ENCODE peak calls at places on chromosomes 4 and X, in ten cellular contexts. One of them, this sample, is unnamed.
A peak's percentile ranks its signal among the peaks of the same experiment; 100 is the strongest.

GRCh38 chrX:115330498-115331138 is 41.1 kb downstream of the LUZP4 start:
- DNase-seq in suprapubic skin: no peak
- DNase-seq in esophagus squamous epithelium: no peak
- DNase-seq in A549: peak; percentile 18
- DNase-seq in IMR-90: peak; percentile 76
- DNase-seq in ovary: peak; percentile 53
- DNase-seq in body of pancreas: peak; percentile 33
- DNase-seq in adrenal gland: peak; percentile 53
- DNase-seq in HepG2: peak; percentile 36
- DNase-seq in heart left ventricle: peak; percentile 30
- DNase-seq in this sample: peak; percentile 56

GRCh38 chrX:41334866-41335589 is 1.1 kb downstream of the DDX3X start:
- DNase-seq in suprapubic skin: peak; percentile 80
- DNase-seq in esophagus squamous epithelium: no peak
- DNase-seq in A549: peak; percentile 33
- DNase-seq in IMR-90: peak; percentile 62
- DNase-seq in ovary: peak; percentile 83
- DNase-seq in body of pancreas: peak; percentile 73
- DNase-seq in adrenal gland: peak; percentile 76
- DNase-seq in HepG2: no peak
- DNase-seq in heart left ventricle: peak; percentile 67
- DNase-seq in this sample: peak; percentile 74

GRCh38 chr4:73223258-73223651 is 35.3 kb downstream of the ANKRD17 start:
- DNase-seq in suprapubic skin: no peak
- DNase-seq in esophagus squamous epithelium: no peak
- DNase-seq in A549: no peak
- DNase-seq in IMR-90: no peak
- DNase-seq in ovary: no peak
- DNase-seq in body of pancreas: no peak
- DNase-seq in adrenal gland: no peak
- DNase-seq in HepG2: no peak
- DNase-seq in heart left ventricle: no peak
- DNase-seq in this sample: no peak

GRCh38 chrX:41421071-41421729 is 25.9 kb upstream of the NYX start:
- DNase-seq in suprapubic skin: no peak
- DNase-seq in esophagus squamous epithelium: no peak
- DNase-seq in A549: no peak
- DNase-seq in IMR-90: no peak
- DNase-seq in ovary: no peak
- DNase-seq in body of pancreas: no peak
- DNase-seq in adrenal gland: no peak
- DNase-seq in HepG2: no peak
- DNase-seq in heart left ventricle: no peak
- DNase-seq in this sample: no peak

GRCh38 chrX:11908371-11908770 is 150.3 kb downstream of the MSL3 start:
- DNase-seq in suprapubic skin: no peak
- DNase-seq in esophagus squamous epithelium: no peak
- DNase-seq in A549: peak; percentile 8
- DNase-seq in IMR-90: no peak
- DNase-seq in ovary: no peak
- DNase-seq in body of pancreas: no peak
- DNase-seq in adrenal gland: no peak
- DNase-seq in HepG2: peak; percentile 2
- DNase-seq in heart left ventricle: no peak
- DNase-seq in this sample: no peak

GRCh38 chr4:67933038-67933437 is 30.3 kb downstream of the TMPRSS11A start:
- DNase-seq in suprapubic skin: no peak
- DNase-seq in esophagus squamous epithelium: no peak
- DNase-seq in A549: no peak
- DNase-seq in IMR-90: no peak
- DNase-seq in ovary: no peak
- DNase-seq in body of pancreas: no peak
- DNase-seq in adrenal gland: no peak
- DNase-seq in HepG2: no peak
- DNase-seq in heart left ventricle: no peak
- DNase-seq in this sample: no peak

GRCh38 chr4:131499139-131499873 is 1649.8 kb upstream of the PCDH10 start:
- DNase-seq in suprapubic skin: no peak
- DNase-seq in esophagus squamous epithelium: no peak
- DNase-seq in A549: no peak
- DNase-seq in IMR-90: peak; percentile 35
- DNase-seq in ovary: no peak
- DNase-seq in body of pancreas: no peak
- DNase-seq in adrenal gland: no peak
- DNase-seq in HepG2: no peak
- DNase-seq in heart left ventricle: no peak
- DNase-seq in this sample: no peak

GRCh38 chr4:95470622-95471021 is 78.2 kb downstream of the UNC5C start:
- DNase-seq in suprapubic skin: no peak
- DNase-seq in esophagus squamous epithelium: no peak
- DNase-seq in A549: no peak
- DNase-seq in IMR-90: no peak
- DNase-seq in ovary: no peak
- DNase-seq in body of pancreas: no peak
- DNase-seq in adrenal gland: no peak
- DNase-seq in HepG2: no peak
- DNase-seq in heart left ventricle: no peak
- DNase-seq in this sample: no peak

DNA sequence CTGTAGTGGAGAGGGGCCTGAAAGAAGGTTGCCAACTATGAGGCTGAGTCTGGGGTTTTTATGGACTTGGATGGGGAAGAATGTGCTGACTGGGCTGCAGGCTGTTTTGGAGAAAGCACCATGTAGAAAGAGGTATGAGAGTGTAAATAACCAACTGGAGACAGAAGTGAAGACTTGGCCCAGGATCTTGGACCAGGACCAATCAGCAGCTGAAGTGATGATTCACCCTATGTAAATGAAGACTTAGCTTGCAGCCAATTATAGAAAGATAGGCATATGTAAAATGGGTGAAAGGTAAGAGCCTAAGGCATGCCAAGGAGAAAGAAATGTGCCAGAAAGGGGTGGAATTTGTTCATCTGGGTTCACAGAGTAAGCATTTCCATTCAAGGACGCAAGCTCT is 856.7 kb upstream of the PRKX start:
- DNase-seq in suprapubic skin: no peak
- DNase-seq in esophagus squamous epithelium: no peak
- DNase-seq in A549: no peak
- DNase-seq in IMR-90: no peak
- DNase-seq in ovary: no peak
- DNase-seq in body of pancreas: peak; percentile 66
- DNase-seq in adrenal gland: peak; percentile 16
- DNase-seq in HepG2: no peak
- DNase-seq in heart left ventricle: no peak
- DNase-seq in this sample: no peak
- TF ChIP-seq POLR2A in suprapubic skin: no peak
- TF ChIP-seq POLR2A in esophagus squamous epithelium: no peak
- TF ChIP-seq POLR2A in A549: no peak
- TF ChIP-seq POLR2A in IMR-90: no peak
- TF ChIP-seq POLR2A in ovary: no peak
- TF ChIP-seq POLR2A in body of pancreas: no peak
- TF ChIP-seq POLR2A in adrenal gland: no peak
- TF ChIP-seq POLR2A in HepG2: no peak
- TF ChIP-seq POLR2A in heart left ventricle: no peak
- TF ChIP-seq POLR2A in this sample: no peak

GRCh38 chr4:156820931-156821330 is 150.7 kb downstream of the PDGFC start:
- DNase-seq in suprapubic skin: no peak
- DNase-seq in esophagus squamous epithelium: no peak
- DNase-seq in A549: no peak
- DNase-seq in IMR-90: peak; percentile 18
- DNase-seq in ovary: no peak
- DNase-seq in body of pancreas: no peak
- DNase-seq in adrenal gland: no peak
- DNase-seq in HepG2: no peak
- DNase-seq in heart left ventricle: no peak
- DNase-seq in this sample: no peak

GRCh38 chr4:156815717-156816319 is 155.8 kb downstream of the PDGFC start:
- DNase-seq in suprapubic skin: no peak
- DNase-seq in esophagus squamous epithelium: no peak
- DNase-seq in A549: no peak
- DNase-seq in IMR-90: no peak
- DNase-seq in ovary: no peak
- DNase-seq in body of pancreas: no peak
- DNase-seq in adrenal gland: no peak
- DNase-seq in HepG2: no peak
- DNase-seq in heart left ventricle: no peak
- DNase-seq in this sample: no peak

GRCh38 chr4:156811963-156812362 is 159.6 kb downstream of the PDGFC start:
- DNase-seq in suprapubic skin: no peak
- DNase-seq in esophagus squamous epithelium: no peak
- DNase-seq in A549: no peak
- DNase-seq in IMR-90: peak; percentile 63
- DNase-seq in ovary: no peak
- DNase-seq in body of pancreas: no peak
- DNase-seq in adrenal gland: no peak
- DNase-seq in HepG2: no peak
- DNase-seq in heart left ventricle: no peak
- DNase-seq in this sample: no peak

GRCh38 chr4:156816356-156816755 is 155.2 kb downstream of the PDGFC start:
- DNase-seq in suprapubic skin: no peak
- DNase-seq in esophagus squamous epithelium: no peak
- DNase-seq in A549: no peak
- DNase-seq in IMR-90: no peak
- DNase-seq in ovary: no peak
- DNase-seq in body of pancreas: no peak
- DNase-seq in adrenal gland: no peak
- DNase-seq in HepG2: no peak
- DNase-seq in heart left ventricle: no peak
- DNase-seq in this sample: no peak
- H3K4me1 ChIP-seq in suprapubic skin: no peaks in the 10 kb centered on the region
- H3K4me1 ChIP-seq in esophagus squamous epithelium: peaks cover 21% of the 10 kb centered on the region
- H3K4me1 ChIP-seq in A549: no peaks in the 10 kb centered on the region
- H3K4me1 ChIP-seq in IMR-90: peaks cover 4% of the 10 kb centered on the region
- H3K4me1 ChIP-seq in ovary: peaks cover 3% of the 10 kb centered on the region
- H3K4me1 ChIP-seq in body of pancreas: no peaks in the 10 kb centered on the region
- H3K4me1 ChIP-seq in adrenal gland: peaks cover 5% of the 10 kb centered on the region
- H3K4me1 ChIP-seq in HepG2: no peaks in the 10 kb centered on the region
- H3K4me1 ChIP-seq in heart left ventricle: no peaks in the 10 kb centered on the region
- H3K4me1 ChIP-seq in this sample: no peaks in the 10 kb centered on the region

GRCh38 chr4:39458505-39459300 is at the start of the genes LIAS and RPL9:
- DNase-seq in suprapubic skin: peak; percentile 98
- DNase-seq in esophagus squamous epithelium: peak; percentile 74
- DNase-seq in A549: peak; percentile 95
- DNase-seq in IMR-90: peak; percentile 100
- DNase-seq in ovary: peak; percentile 98
- DNase-seq in body of pancreas: peak; percentile 97
- DNase-seq in adrenal gland: peak; percentile 98
- DNase-seq in HepG2: peak; percentile 96
- DNase-seq in heart left ventricle: peak; percentile 94
- DNase-seq in this sample: peak; percentile 98

GRCh38 chr4:39455486-39455885 is 3.2 kb downstream of the RPL9 start:
- DNase-seq in suprapubic skin: no peak
- DNase-seq in esophagus squamous epithelium: no peak
- DNase-seq in A549: no peak
- DNase-seq in IMR-90: no peak
- DNase-seq in ovary: no peak
- DNase-seq in body of pancreas: no peak
- DNase-seq in adrenal gland: no peak
- DNase-seq in HepG2: no peak
- DNase-seq in heart left ventricle: no peak
- DNase-seq in this sample: no peak

GRCh38 chr4:39453738-39454137 is 5.0 kb downstream of the RPL9 start:
- DNase-seq in suprapubic skin: no peak
- DNase-seq in esophagus squamous epithelium: no peak
- DNase-seq in A549: no peak
- DNase-seq in IMR-90: no peak
- DNase-seq in ovary: no peak
- DNase-seq in body of pancreas: no peak
- DNase-seq in adrenal gland: no peak
- DNase-seq in HepG2: no peak
- DNase-seq in heart left ventricle: no peak
- DNase-seq in this sample: no peak

GRCh38 chr4:39452860-39453587 is 5.7 kb downstream of the RPL9 start:
- DNase-seq in suprapubic skin: no peak
- DNase-seq in esophagus squamous epithelium: no peak
- DNase-seq in A549: no peak
- DNase-seq in IMR-90: no peak
- DNase-seq in ovary: no peak
- DNase-seq in body of pancreas: no peak
- DNase-seq in adrenal gland: no peak
- DNase-seq in HepG2: no peak
- DNase-seq in heart left ventricle: no peak
- DNase-seq in this sample: no peak

DNA sequence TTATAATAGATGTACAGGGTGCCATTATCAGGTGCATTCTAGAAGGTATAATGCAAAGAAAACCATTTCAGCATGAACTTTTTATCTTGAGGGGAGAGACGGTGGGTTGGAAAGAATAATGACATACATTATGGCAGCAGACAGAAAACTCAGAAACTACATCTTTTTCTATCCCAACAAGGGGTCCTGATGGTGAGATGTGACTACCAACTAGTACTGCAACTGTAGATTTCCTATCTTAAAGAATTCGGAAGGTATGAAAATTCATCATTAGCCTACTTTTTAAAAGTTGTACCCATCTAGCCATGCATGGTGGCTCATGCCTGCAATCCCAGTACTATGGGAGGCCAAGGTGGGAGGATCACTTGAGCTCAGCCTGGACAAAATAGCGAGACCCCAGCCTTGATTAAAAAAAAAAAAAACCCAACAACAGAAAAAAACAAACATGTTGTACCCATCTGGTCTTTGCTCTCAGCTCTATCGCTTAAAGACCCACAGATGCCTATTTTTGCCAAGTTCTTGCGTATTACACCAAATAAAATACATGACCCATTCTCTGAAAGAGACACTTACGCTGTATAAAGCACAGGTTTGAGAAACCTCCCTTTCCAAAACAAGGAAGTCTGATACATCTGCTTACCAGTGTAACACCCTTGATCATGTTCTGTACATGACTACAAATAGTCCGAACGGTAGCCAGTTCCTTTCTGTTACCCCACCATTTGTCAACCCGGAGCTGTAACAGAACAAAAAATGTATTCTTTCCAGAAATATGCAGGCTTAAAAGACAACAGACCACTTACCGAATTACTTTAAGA is 1.6 kb downstream of the RPL9 start:
- DNase-seq in suprapubic skin: no peak
- DNase-seq in esophagus squamous epithelium: no peak
- DNase-seq in A549: no peak
- DNase-seq in IMR-90: no peak
- DNase-seq in ovary: no peak
- DNase-seq in body of pancreas: no peak
- DNase-seq in adrenal gland: no peak
- DNase-seq in HepG2: no peak
- DNase-seq in heart left ventricle: no peak
- DNase-seq in this sample: no peak
- H3K27ac ChIP-seq in suprapubic skin: peak overlapping the region; percentile 97
- H3K27ac ChIP-seq in esophagus squamous epithelium: peak overlapping the region; percentile 98
- H3K27ac ChIP-seq in A549: peak overlapping the region; percentile 94
- H3K27ac ChIP-seq in IMR-90: no peak overlapping the region
- H3K27ac ChIP-seq in ovary: peak overlapping the region; percentile 90
- H3K27ac ChIP-seq in body of pancreas: peak overlapping the region; percentile 91
- H3K27ac ChIP-seq in adrenal gland: no peak overlapping the region
- H3K27ac ChIP-seq in HepG2: peak overlapping the region; percentile 87
- H3K27ac ChIP-seq in heart left ventricle: peak overlapping the region; percentile 96
- H3K27ac ChIP-seq in this sample: peak overlapping the region; percentile 90

GRCh38 chr4:48778431-48779094 is 1.5 kb downstream of the FRYL start:
- DNase-seq in suprapubic skin: no peak
- DNase-seq in esophagus squamous epithelium: no peak
- DNase-seq in A549: no peak
- DNase-seq in IMR-90: peak; percentile 57
- DNase-seq in ovary: no peak
- DNase-seq in body of pancreas: no peak
- DNase-seq in adrenal gland: no peak
- DNase-seq in HepG2: peak; percentile 19
- DNase-seq in heart left ventricle: no peak
- DNase-seq in this sample: no peak

GRCh38 chr4:48780867-48781219 is 764 bp upstream of the FRYL start:
- DNase-seq in suprapubic skin: no peak
- DNase-seq in esophagus squamous epithelium: no peak
- DNase-seq in A549: no peak
- DNase-seq in IMR-90: peak; percentile 43
- DNase-seq in ovary: no peak
- DNase-seq in body of pancreas: peak; percentile 56
- DNase-seq in adrenal gland: peak; percentile 60
- DNase-seq in HepG2: peak; percentile 31
- DNase-seq in heart left ventricle: peak; percentile 55
- DNase-seq in this sample: peak; percentile 57

GRCh38 chr4:48779095-48779997 is 733 bp downstream of the FRYL start:
- DNase-seq in suprapubic skin: peak; percentile 84
- DNase-seq in esophagus squamous epithelium: peak; percentile 26
- DNase-seq in A549: peak; percentile 23
- DNase-seq in IMR-90: peak; percentile 54
- DNase-seq in ovary: peak; percentile 76
- DNase-seq in body of pancreas: peak; percentile 69
- DNase-seq in adrenal gland: peak; percentile 61
- DNase-seq in HepG2: peak; percentile 20
- DNase-seq in heart left ventricle: peak; percentile 69
- DNase-seq in this sample: peak; percentile 54

GRCh38 chr4:48781968-48782367 is 1.9 kb upstream of the FRYL start:
- DNase-seq in suprapubic skin: no peak
- DNase-seq in esophagus squamous epithelium: no peak
- DNase-seq in A549: no peak
- DNase-seq in IMR-90: no peak
- DNase-seq in ovary: no peak
- DNase-seq in body of pancreas: no peak
- DNase-seq in adrenal gland: no peak
- DNase-seq in HepG2: no peak
- DNase-seq in heart left ventricle: no peak
- DNase-seq in this sample: no peak

GRCh38 chr4:48779998-48780866 is at the start of gene FRYL:
- DNase-seq in suprapubic skin: peak; percentile 99
- DNase-seq in esophagus squamous epithelium: peak; percentile 99
- DNase-seq in A549: peak; percentile 73
- DNase-seq in IMR-90: peak; percentile 99
- DNase-seq in ovary: peak; percentile 99
- DNase-seq in body of pancreas: peak; percentile 100
- DNase-seq in adrenal gland: peak; percentile 100
- DNase-seq in HepG2: peak; percentile 99
- DNase-seq in heart left ventricle: peak; percentile 100
- DNase-seq in this sample: peak; percentile 99
- TF ChIP-seq POLR2A in suprapubic skin: no peak
- TF ChIP-seq POLR2A in esophagus squamous epithelium: no peak
- TF ChIP-seq POLR2A in A549: peak; percentile 24
- TF ChIP-seq POLR2A in IMR-90: peak; percentile 79
- TF ChIP-seq POLR2A in ovary: peak; percentile 41
- TF ChIP-seq POLR2A in body of pancreas: peak; percentile 85
- TF ChIP-seq POLR2A in adrenal gland: peak; percentile 63
- TF ChIP-seq POLR2A in HepG2: peak; percentile 58
- TF ChIP-seq POLR2A in heart left ventricle: no peak
- TF ChIP-seq POLR2A in this sample: peak; percentile 80

This sample was measured in uterus.